ENCODE peak calls at places on chromosomes 7 and 10, in four cellular contexts. One of them, this sample, is unnamed.
A peak's percentile ranks its signal among the peaks of the same experiment; 100 is the strongest.

GRCh38 chr7:51456471-51457060 is 140.0 kb upstream of the COBL start:
- DNase-seq in K562: no peak
- DNase-seq in IMR-90: no peak
- DNase-seq in GM12878: no peak
- DNase-seq in this sample: no peak

GRCh38 chr7:156942708-156943090 is 6.8 kb upstream of the NOM1 start:
- DNase-seq in GM12878: no peak
- DNase-seq in IMR-90: no peak
- DNase-seq in K562: peak; percentile 24
- DNase-seq in this sample: peak; percentile 54

GRCh38 chr7:1225462-1226154 is 7.1 kb upstream of the UNCX start:
- DNase-seq in IMR-90: no peak
- DNase-seq in GM12878: no peak
- DNase-seq in K562: peak; percentile 81
- DNase-seq in this sample: no peak

GRCh38 chr7:134712196-134712595 is 65.5 kb downstream of the BPGM start:
- DNase-seq in IMR-90: no peak
- DNase-seq in K562: no peak
- DNase-seq in GM12878: no peak
- DNase-seq in this sample: no peak

GRCh38 chr10:48470115-48470892 is 134.6 kb downstream of the ARHGAP22 start:
- DNase-seq in IMR-90: peak; percentile 12
- DNase-seq in GM12878: no peak
- DNase-seq in K562: peak; percentile 73
- DNase-seq in this sample: no peak

GRCh38 chr10:84329094-84329611 is 764 bp downstream of the CCSER2 start:
- DNase-seq in K562: peak; percentile 29
- DNase-seq in GM12878: no peak
- DNase-seq in IMR-90: peak; percentile 59
- DNase-seq in this sample: no peak

GRCh38 chr7:152178405-152179058 is 153.1 kb downstream of the GALNT11 start:
- DNase-seq in IMR-90: no peak
- DNase-seq in GM12878: no peak
- DNase-seq in K562: no peak
- DNase-seq in this sample: no peak

GRCh38 chr7:2104107-2104710 is 128.5 kb downstream of the MAD1L1 start:
- DNase-seq in K562: peak; percentile 95
- DNase-seq in IMR-90: peak; percentile 93
- DNase-seq in GM12878: no peak
- DNase-seq in this sample: peak; percentile 43

GRCh38 chr7:461453-462172 is 58.0 kb downstream of the PDGFA start:
- DNase-seq in IMR-90: no peak
- DNase-seq in GM12878: no peak
- DNase-seq in K562: no peak
- DNase-seq in this sample: no peak

GRCh38 chr7:1028044-1028770 is 16.1 kb upstream of the GPR146 start:
- DNase-seq in K562: peak; percentile 97
- DNase-seq in GM12878: no peak
- DNase-seq in IMR-90: peak; percentile 86
- DNase-seq in this sample: peak; percentile 36

GRCh38 chr10:113126506-113127192 is 176.6 kb downstream of the TCF7L2 start:
- DNase-seq in K562: peak; percentile 6
- DNase-seq in IMR-90: peak; percentile 76
- DNase-seq in GM12878: no peak
- DNase-seq in this sample: peak; percentile 71

GRCh38 chr7:16594061-16594460 is 51.5 kb downstream of the ANKMY2 start:
- DNase-seq in K562: no peak
- DNase-seq in GM12878: no peak
- DNase-seq in IMR-90: peak; percentile 70
- DNase-seq in this sample: no peak

GRCh38 chr10:76906221-76906620 is 731.4 kb downstream of the KCNMA1 start:
- DNase-seq in K562: no peak
- DNase-seq in IMR-90: no peak
- DNase-seq in GM12878: no peak
- DNase-seq in this sample: no peak

GRCh38 chr7:158919686-158920085 is 63.3 kb downstream of the DYNC2I1 start:
- DNase-seq in GM12878: no peak
- DNase-seq in IMR-90: no peak
- DNase-seq in K562: peak; percentile 10
- DNase-seq in this sample: no peak

GRCh38 chr7:81457858-81458522 is 311.9 kb downstream of the HGF start:
- DNase-seq in GM12878: no peak
- DNase-seq in IMR-90: peak; percentile 56
- DNase-seq in K562: no peak
- DNase-seq in this sample: no peak

GRCh38 chr10:112712536-112712935 is 237.5 kb upstream of the TCF7L2 start:
- DNase-seq in IMR-90: no peak
- DNase-seq in GM12878: no peak
- DNase-seq in K562: no peak
- DNase-seq in this sample: peak; percentile 7

GRCh38 chr7:38385682-38386081 is 112.2 kb upstream of the TARP start:
- DNase-seq in K562: no peak
- DNase-seq in GM12878: no peak
- DNase-seq in IMR-90: no peak
- DNase-seq in this sample: no peak

GRCh38 chr10:129877773-129878371 is 86.2 kb downstream of the EBF3 start:
- DNase-seq in K562: peak; percentile 61
- DNase-seq in IMR-90: no peak
- DNase-seq in GM12878: no peak
- DNase-seq in this sample: peak; percentile 76

GRCh38 chr10:59366310-59366709 is 4.0 kb upstream of the FAM13C start:
- DNase-seq in IMR-90: no peak
- DNase-seq in GM12878: no peak
- DNase-seq in K562: no peak
- DNase-seq in this sample: no peak

GRCh38 chr10:58291538-58292174 is 22.7 kb downstream of the CISD1 start:
- DNase-seq in K562: peak; percentile 42
- DNase-seq in IMR-90: peak; percentile 71
- DNase-seq in GM12878: no peak
- DNase-seq in this sample: no peak

GRCh38 chr10:103636492-103636891 is 143.0 kb downstream of the NEURL1 start:
- DNase-seq in GM12878: no peak
- DNase-seq in IMR-90: no peak
- DNase-seq in K562: no peak
- DNase-seq in this sample: peak; percentile 31

GRCh38 chr10:87740232-87740631 is 77.8 kb downstream of the ATAD1 start:
- DNase-seq in GM12878: no peak
- DNase-seq in IMR-90: peak; percentile 85
- DNase-seq in K562: no peak
- DNase-seq in this sample: no peak

GRCh38 chr7:55536619-55537457 is 35.5 kb downstream of the VOPP1 start:
- DNase-seq in IMR-90: no peak
- DNase-seq in K562: no peak
- DNase-seq in GM12878: no peak
- DNase-seq in this sample: no peak

GRCh38 chr7:95157381-95157780 is 167.0 kb downstream of the PON1 start:
- DNase-seq in GM12878: no peak
- DNase-seq in IMR-90: no peak
- DNase-seq in K562: no peak
- DNase-seq in this sample: no peak

GRCh38 chr7:142319970-142320369 is 62.1 kb upstream of the PRSS58 start:
- DNase-seq in K562: peak; percentile 50
- DNase-seq in IMR-90: no peak
- DNase-seq in GM12878: no peak
- DNase-seq in this sample: no peak

GRCh38 chr10:61765176-61766087 is 102.7 kb downstream of the CABCOCO1 start:
- DNase-seq in IMR-90: no peak
- DNase-seq in K562: peak; percentile 83
- DNase-seq in GM12878: no peak
- DNase-seq in this sample: no peak

GRCh38 chr10:15325243-15326002 is 45.7 kb downstream of the FAM171A1 start:
- DNase-seq in IMR-90: peak; percentile 85
- DNase-seq in K562: peak; percentile 49
- DNase-seq in GM12878: no peak
- DNase-seq in this sample: no peak

GRCh38 chr10:58330397-58330796 is 4.4 kb upstream of the UBE2D1 start:
- DNase-seq in K562: no peak
- DNase-seq in GM12878: no peak
- DNase-seq in IMR-90: no peak
- DNase-seq in this sample: no peak

GRCh38 chr7:111735661-111736323 is 173.5 kb upstream of the IMMP2L start:
- DNase-seq in GM12878: no peak
- DNase-seq in K562: peak; percentile 92
- DNase-seq in IMR-90: peak; percentile 77
- DNase-seq in this sample: peak; percentile 9

DNA sequence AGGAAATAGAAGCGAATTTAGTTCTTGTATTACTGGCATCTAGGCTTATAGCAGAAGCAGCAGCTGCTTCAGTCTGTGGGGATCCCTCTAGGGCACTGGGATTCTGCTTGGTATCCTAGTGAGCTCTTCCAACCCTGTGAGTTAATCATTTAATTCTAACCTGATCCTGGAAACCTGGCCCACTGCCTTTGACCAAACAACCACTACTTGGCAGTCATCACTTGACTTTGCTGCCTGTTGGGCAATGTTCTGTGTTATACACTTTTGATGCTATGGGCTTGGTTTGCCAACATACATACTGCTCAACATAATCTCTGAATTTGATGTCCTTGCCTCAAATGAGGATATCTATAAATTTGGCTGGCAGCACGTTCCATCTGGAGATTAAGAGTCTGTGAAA is 813.4 kb downstream of the ANKRD7 start:
- DNase-seq in GM12878: no peak
- DNase-seq in K562: no peak
- DNase-seq in IMR-90: no peak
- DNase-seq in this sample: no peak
- TF ChIP-seq CHD1 in GM12878: no peak
- TF ChIP-seq CHD1 in K562: no peak
- TF ChIP-seq CHD1 in IMR-90: no peak
- TF ChIP-seq CHD1 in this sample: no peak

DNA sequence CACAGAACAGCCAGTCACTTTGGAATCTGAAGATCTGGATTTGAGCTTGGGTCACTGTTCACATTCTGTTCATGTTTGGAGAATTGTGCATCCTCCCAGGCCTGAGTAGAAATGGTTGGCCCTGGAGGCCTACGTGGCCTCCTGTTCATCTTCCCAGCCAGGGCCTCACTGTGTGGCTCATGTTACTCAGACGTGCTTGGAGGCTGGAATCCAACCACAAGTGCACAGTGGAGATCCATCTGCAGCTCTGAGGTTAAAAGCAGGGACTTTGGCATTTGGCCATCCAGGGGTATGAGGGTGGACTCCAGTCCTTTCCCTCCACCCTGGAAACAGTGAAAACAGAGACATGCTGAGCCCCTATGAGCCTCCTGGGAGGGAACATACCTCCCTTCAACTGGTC is 709.0 kb upstream of the IGFBP3 start:
- DNase-seq in K562: no peak
- DNase-seq in GM12878: no peak
- DNase-seq in IMR-90: peak; percentile 84
- DNase-seq in this sample: no peak
- TF ChIP-seq CHD1 in K562: no peak
- TF ChIP-seq CHD1 in GM12878: no peak
- TF ChIP-seq CHD1 in IMR-90: no peak
- TF ChIP-seq CHD1 in this sample: no peak

DNA sequence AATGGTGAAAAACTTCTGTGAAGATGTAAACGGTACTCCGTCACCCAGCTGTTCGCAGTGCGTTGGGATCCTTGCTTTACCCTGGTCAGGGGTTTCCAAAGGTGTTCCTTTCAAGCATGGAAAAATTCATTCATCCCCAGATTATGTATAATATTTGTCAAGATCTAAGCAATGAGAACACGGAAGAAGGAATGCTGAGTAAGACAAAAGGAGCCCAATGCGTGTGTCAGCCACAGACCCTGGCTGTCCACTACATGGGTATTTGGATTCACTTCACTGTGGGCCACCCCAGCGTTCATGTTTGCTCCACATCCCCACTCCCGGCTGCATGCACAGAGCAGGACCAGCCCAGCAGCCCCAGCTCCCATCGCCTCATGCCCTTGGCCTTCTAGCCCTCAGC is 241.3 kb upstream of the CELF2 start:
- DNase-seq in K562: no peak
- DNase-seq in IMR-90: no peak
- DNase-seq in GM12878: no peak
- DNase-seq in this sample: no peak
- TF ChIP-seq CHD1 in K562: no peak
- TF ChIP-seq CHD1 in IMR-90: no peak
- TF ChIP-seq CHD1 in GM12878: no peak
- TF ChIP-seq CHD1 in this sample: no peak

GRCh38 chr10:28906011-28906411 is 228.7 kb downstream of the BAMBI start:
- DNase-seq in GM12878: no peak
- DNase-seq in IMR-90: no peak
- DNase-seq in K562: no peak
- DNase-seq in this sample: no peak

GRCh38 chr10:28906440-28906839 is 229.1 kb downstream of the BAMBI start:
- DNase-seq in IMR-90: peak; percentile 79
- DNase-seq in GM12878: no peak
- DNase-seq in K562: no peak
- DNase-seq in this sample: no peak

GRCh38 chr10:28909875-28910274 is 232.6 kb downstream of the BAMBI start:
- DNase-seq in K562: no peak
- DNase-seq in GM12878: no peak
- DNase-seq in IMR-90: no peak
- DNase-seq in this sample: no peak

GRCh38 chr10:28903716-28904115 is 226.4 kb downstream of the BAMBI start:
- DNase-seq in K562: no peak
- DNase-seq in IMR-90: no peak
- DNase-seq in GM12878: no peak
- DNase-seq in this sample: no peak

GRCh38 chr10:28906934-28907333 is 229.6 kb downstream of the BAMBI start:
- DNase-seq in IMR-90: peak; percentile 75
- DNase-seq in K562: no peak
- DNase-seq in GM12878: no peak
- DNase-seq in this sample: no peak
- TF ChIP-seq CHD1 in IMR-90: no peak
- TF ChIP-seq CHD1 in K562: no peak
- TF ChIP-seq CHD1 in GM12878: no peak
- TF ChIP-seq CHD1 in this sample: no peak

This sample was measured in H1.